ENCODE peak calls at places on chromosomes 4 and X, in seven cellular contexts. S is astrocyte of the spinal cord, C is A549, J is neural progenitor cell, Z is endothelial cell, K is MM.1S, M is PC-3. T is an unnamed sample.

GRCh38 chrX:108071578-108071977 is 19.8 kb downstream of the PSMD10 start:
- DNase-seq in S (no peak), C (no peak), J (no peak), Z (no peak), K (no peak), M (no peak), T (no peak)

GRCh38 chrX:39309018-39309620 is 507.9 kb downstream of the MID1IP1 start:
- DNase-seq in S (peak), C (no peak), J (no peak), Z (no peak), K (no peak), M (no peak), T (no peak)

GRCh38 chrX:106168107-106168506 is at the start of gene PWWP3B:
- DNase-seq in S (peak), C (no peak), J (peak), Z (no peak), K (no peak), M (peak), T (no peak)

GRCh38 chr4:94516999-94517398 is 65.3 kb downstream of the PDLIM5 start:
- DNase-seq in S (peak), C (no peak), J (no peak), Z (no peak), K (no peak), M (peak), T (no peak)

GRCh38 chr4:109816082-109816442 is 500 bp downstream of the GAR1 start:
- DNase-seq in S (no peak), C (no peak), J (peak), Z (peak), K (peak), M (no peak), T (no peak)

GRCh38 chr4:49709775-49710174 is 723.7 kb downstream of the CWH43 start:
- DNase-seq in S (no peak), C (no peak), J (no peak), Z (no peak), K (no peak), M (no peak), T (no peak)

GRCh38 chr4:100060765-100061416 is 110.8 kb upstream of the H2AZ1 start:
- DNase-seq in S (no peak), C (no peak), J (no peak), Z (no peak), K (no peak), M (no peak), T (no peak)

GRCh38 chr4:188818300-188818699 is 679.1 kb downstream of the TRIML1 start:
- DNase-seq in S (no peak), C (no peak), J (no peak), Z (no peak), K (no peak), M (no peak), T (no peak)

GRCh38 chrX:49308604-49309269 is 5.3 kb downstream of the GAGE10 start:
- DNase-seq in S (peak), C (no peak), J (no peak), Z (no peak), K (no peak), M (no peak), T (no peak)

GRCh38 chr4:34323549-34324325 is 1920.6 kb downstream of the ARAP2 start:
- DNase-seq in S (peak), C (no peak), J (peak), Z (no peak), K (no peak), M (peak), T (no peak)

GRCh38 chr4:163493643-163494359 is 689 bp upstream of the TMA16 start:
- DNase-seq in S (no peak), C (no peak), J (no peak), Z (no peak), K (peak), M (no peak), T (no peak)

GRCh38 chr4:65589331-65589730 is 81.0 kb downstream of the EPHA5 start:
- DNase-seq in S (no peak), C (no peak), J (peak), Z (no peak), K (no peak), M (peak), T (no peak)

GRCh38 chrX:54633641-54634040 is 103.6 kb downstream of the GNL3L start:
- DNase-seq in S (peak), C (no peak), J (peak), Z (no peak), K (no peak), M (no peak), T (no peak)

GRCh38 chrX:87338510-87338909 is 179.1 kb upstream of the KLHL4 start:
- DNase-seq in S (peak), C (peak), J (peak), Z (no peak), K (peak), M (peak), T (no peak)

GRCh38 chr4:45455217-45455616 is 668.6 kb downstream of the GABRG1 start:
- DNase-seq in S (no peak), C (no peak), J (no peak), Z (no peak), K (no peak), M (no peak), T (no peak)

GRCh38 chr4:65450899-65451298 is 219.4 kb downstream of the EPHA5 start:
- DNase-seq in S (no peak), C (no peak), J (peak), Z (no peak), K (no peak), M (no peak), T (no peak)

GRCh38 chr4:74292111-74292870 is 16.0 kb upstream of the EPGN start:
- DNase-seq in S (no peak), C (no peak), J (no peak), Z (no peak), K (no peak), M (peak), T (no peak)

GRCh38 chrX:15242899-15243555 is 26.9 kb downstream of the ASB9 start:
- DNase-seq in S (peak), C (peak), J (peak), Z (peak), K (peak), M (peak), T (peak)

GRCh38 chr4:103204114-103204513 is 6.0 kb upstream of the CENPE start:
- DNase-seq in S (peak), C (no peak), J (peak), Z (no peak), K (peak), M (peak), T (no peak)

GRCh38 chr4:114399085-114399484 is 199.5 kb upstream of the UGT8 start:
- DNase-seq in S (no peak), C (no peak), J (peak), Z (no peak), K (no peak), M (no peak), T (no peak)

GRCh38 chr4:141501931-141502330 is 134.5 kb upstream of the IL15 start:
- DNase-seq in S (peak), C (no peak), J (no peak), Z (no peak), K (no peak), M (no peak), T (no peak)

GRCh38 chrX:54042609-54043010 is 1.7 kb downstream of the PHF8 start:
- DNase-seq in S (peak), C (peak), J (peak), Z (peak), K (peak), M (peak), T (peak)

GRCh38 chrX:118724775-118725174 is 2.6 kb upstream of the IL13RA1 start:
- DNase-seq in S (peak), C (peak), J (no peak), Z (no peak), K (no peak), M (peak), T (no peak)

GRCh38 chrX:78693547-78693946 is 34.4 kb upstream of the RTL3 start:
- DNase-seq in S (no peak), C (no peak), J (no peak), Z (no peak), K (no peak), M (no peak), T (no peak)

GRCh38 chr4:165947019-165947418 is 74.0 kb downstream of the TLL1 start:
- DNase-seq in S (no peak), C (no peak), J (peak), Z (no peak), K (no peak), M (no peak), T (no peak)

GRCh38 chrX:144327515-144327914 is 443.6 kb downstream of the UBE2NL start:
- DNase-seq in S (peak), C (no peak), J (no peak), Z (no peak), K (no peak), M (peak), T (no peak)

GRCh38 chrX:112731793-112732192 is 52.1 kb upstream of the LHFPL1 start:
- DNase-seq in S (peak), C (no peak), J (no peak), Z (no peak), K (peak), M (peak), T (no peak)

GRCh38 chr4:121283319-121283718 is 97.5 kb downstream of the QRFPR start:
- DNase-seq in S (no peak), C (no peak), J (no peak), Z (no peak), K (no peak), M (no peak), T (no peak)

GRCh38 chr4:42492977-42493376 is 95.7 kb downstream of the SHISA3 start:
- DNase-seq in S (no peak), C (no peak), J (no peak), Z (no peak), K (no peak), M (no peak), T (no peak)

GRCh38 chr4:83362492-83363329 is 28.1 kb upstream of the HPSE start:
- DNase-seq in S (peak), C (peak), J (no peak), Z (no peak), K (peak), M (peak), T (peak)

GRCh38 chrX:20019672-20020365 is 29.0 kb upstream of the BCLAF3 start:
- DNase-seq in S (no peak), C (no peak), J (no peak), Z (no peak), K (no peak), M (no peak), T (no peak)

DNA sequence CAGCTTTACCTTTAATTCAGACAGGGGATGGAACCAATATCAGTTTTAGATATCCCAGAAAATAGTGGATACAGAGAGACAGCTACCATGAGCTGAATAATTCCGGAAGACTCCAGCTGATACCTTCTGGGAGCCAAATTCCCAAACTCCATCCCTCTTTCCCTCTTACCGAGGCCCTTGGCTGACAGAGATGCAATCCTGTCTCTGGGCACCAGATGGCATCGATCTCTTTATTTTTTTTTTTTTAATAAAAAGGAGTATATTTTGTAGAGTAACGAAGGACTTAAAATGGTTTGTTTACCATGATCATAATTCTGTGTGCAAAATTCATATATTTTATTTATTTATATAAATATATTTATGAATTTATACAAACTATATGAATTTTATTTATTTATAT is 31.0 kb downstream of the RAB40A start:
- DNase-seq in S (peak), C (peak), J (peak), Z (no peak), K (no peak), M (peak), T (no peak)
- TF ChIP-seq CTCF in S (peak), C (peak), J (peak), Z (peak), K (peak), M (peak), T (peak)

DNA sequence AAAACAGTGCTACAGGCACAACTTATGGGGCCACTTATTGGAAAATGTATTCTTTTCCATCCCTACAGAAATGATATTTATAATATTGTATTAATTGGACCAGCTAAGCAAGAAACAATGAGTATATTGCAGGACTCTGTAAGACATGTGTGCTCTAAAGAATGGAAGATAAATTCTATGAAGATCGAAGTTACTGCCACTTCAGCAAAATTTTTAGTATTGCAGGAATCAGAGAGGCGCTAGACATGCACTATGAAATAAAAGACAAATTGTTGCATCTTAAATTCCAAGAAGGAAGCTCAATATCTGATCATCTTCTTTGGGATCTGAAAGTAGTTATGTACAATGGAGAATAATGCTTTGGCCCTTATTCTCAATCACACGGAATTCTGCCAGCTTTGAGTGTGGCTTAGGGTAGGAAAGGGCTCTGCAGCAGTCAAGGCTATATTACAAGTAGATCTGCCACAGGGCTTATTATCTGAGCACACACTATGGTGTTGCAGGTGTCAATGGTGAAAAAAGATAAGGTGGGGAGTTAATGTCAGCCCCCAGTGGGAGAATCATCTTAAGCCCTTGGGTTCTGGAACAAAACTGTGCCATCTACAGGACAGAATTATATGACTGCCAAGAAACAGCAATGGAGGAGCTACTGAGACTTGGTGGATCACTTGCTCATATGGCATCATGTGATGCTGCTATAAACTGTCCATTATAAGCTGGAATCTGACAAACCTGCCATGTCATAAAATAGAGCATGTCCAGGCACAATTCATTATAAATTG is 334.0 kb upstream of the NDST3 start:
- DNase-seq in S (no peak), C (no peak), J (no peak), Z (no peak), K (peak), M (peak), T (no peak)
- TF ChIP-seq CTCF in S (no peak), C (no peak), J (peak), Z (peak), K (peak), M (peak), T (no peak)

GRCh38 chr4:86891785-86892638 is at the start of gene C4orf36:
- DNase-seq in S (peak), C (peak), J (peak), Z (peak), K (peak), M (peak), T (no peak)
- TF ChIP-seq CTCF in S (no peak), C (no peak), J (no peak), Z (no peak), K (peak), M (peak), T (no peak)

DNA sequence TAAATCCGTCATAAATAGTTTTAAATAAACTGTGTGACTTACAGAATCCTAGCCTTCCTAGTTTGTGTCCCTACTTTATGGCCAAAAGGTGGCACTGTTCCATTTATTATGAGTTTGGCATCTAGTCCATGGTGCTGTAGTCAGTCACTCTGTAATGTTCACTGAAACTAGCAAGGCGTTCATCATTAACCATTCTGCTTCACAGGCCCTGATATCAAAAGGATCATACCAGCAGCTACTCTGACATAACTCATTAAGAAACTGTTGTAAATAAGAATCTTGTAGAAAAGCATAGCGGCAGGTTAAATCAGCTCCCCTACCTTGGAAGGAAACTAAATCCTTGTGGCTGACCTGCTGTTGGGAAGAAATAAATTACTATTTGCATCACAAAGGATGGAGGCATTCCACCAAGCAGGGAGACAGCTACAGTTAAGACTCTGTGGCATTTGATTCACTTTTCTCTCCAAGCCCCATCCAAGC is 919.6 kb upstream of the DIAPH2 start:
- DNase-seq in S (peak), C (no peak), J (peak), Z (no peak), K (peak), M (peak), T (no peak)
- TF ChIP-seq CTCF in S (peak), C (peak), J (peak), Z (peak), K (peak), M (peak), T (peak)

GRCh38 chr4:168995537-168996295 is 14.3 kb downstream of the CBR4 start:
- DNase-seq in S (peak), C (no peak), J (peak), Z (no peak), K (no peak), M (peak), T (no peak)
- TF ChIP-seq CTCF in S (peak), C (peak), J (peak), Z (no peak), K (peak), M (peak), T (peak)

GRCh38 chr4:13527983-13528822 is 16.1 kb downstream of the NKX3-2 start:
- DNase-seq in S (no peak), C (no peak), J (no peak), Z (no peak), K (peak), M (no peak), T (no peak)

GRCh38 chr4:13524504-13525243 is 19.6 kb downstream of the NKX3-2 start:
- DNase-seq in S (peak), C (no peak), J (no peak), Z (no peak), K (no peak), M (no peak), T (no peak)

GRCh38 chr4:13525606-13526281 is 18.6 kb downstream of the NKX3-2 start:
- DNase-seq in S (no peak), C (no peak), J (no peak), Z (no peak), K (no peak), M (no peak), T (no peak)

GRCh38 chr4:13527192-13527982 is 16.9 kb downstream of the NKX3-2 start:
- DNase-seq in S (no peak), C (no peak), J (no peak), Z (no peak), K (no peak), M (no peak), T (no peak)

GRCh38 chr4:13526658-13527057 is 17.6 kb downstream of the NKX3-2 start:
- DNase-seq in S (no peak), C (no peak), J (no peak), Z (no peak), K (no peak), M (no peak), T (no peak)
- TF ChIP-seq CTCF in S (no peak), C (no peak), J (no peak), Z (no peak), K (no peak), M (no peak), T (no peak)

GRCh38 chrX:97267376-97267775 is 383.7 kb downstream of the RPA4 start:
- DNase-seq in S (peak), C (no peak), J (no peak), Z (no peak), K (no peak), M (no peak), T (no peak)

GRCh38 chrX:97266406-97267121 is 382.9 kb downstream of the RPA4 start:
- DNase-seq in S (no peak), C (no peak), J (no peak), Z (no peak), K (no peak), M (no peak), T (no peak)

DNA sequence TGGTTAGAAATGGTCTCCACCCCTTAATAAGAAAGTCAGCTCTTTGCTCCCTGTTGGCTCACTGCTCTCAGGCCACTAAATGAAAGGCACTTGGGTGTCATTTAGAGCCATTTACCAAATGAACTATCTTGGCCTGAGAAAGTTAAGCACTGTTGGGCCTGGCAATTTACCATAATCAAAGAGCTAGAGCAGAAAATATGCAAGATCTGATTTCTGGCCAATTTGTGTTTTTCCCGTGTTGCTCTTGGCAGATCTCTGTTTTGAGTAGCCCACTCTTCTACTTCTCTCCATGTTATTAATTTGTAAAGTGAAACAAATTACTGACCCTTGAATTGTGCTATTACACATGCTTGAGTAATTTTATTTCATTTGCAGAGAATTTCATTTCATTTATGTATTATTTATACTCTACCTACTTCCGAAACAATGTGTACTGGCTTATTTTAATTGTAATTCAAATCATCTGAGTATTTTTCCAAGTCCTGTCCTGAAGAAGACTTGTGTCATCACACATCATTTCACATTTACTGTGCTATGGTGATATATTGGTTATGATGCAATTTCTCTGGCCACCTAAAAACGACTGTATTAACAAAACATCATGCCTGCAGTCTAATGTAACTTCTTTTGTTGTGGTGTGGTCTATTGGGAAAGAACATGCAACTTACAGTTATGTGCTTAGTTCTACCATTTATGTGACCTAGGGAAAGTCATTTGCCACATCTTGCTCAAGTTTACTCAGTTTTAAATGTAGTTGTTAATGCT is 384.4 kb downstream of the RPA4 start:
- DNase-seq in S (peak), C (no peak), J (no peak), Z (no peak), K (no peak), M (no peak), T (peak)
- TF ChIP-seq CTCF in S (no peak), C (no peak), J (no peak), Z (no peak), K (no peak), M (no peak), T (no peak)

GRCh38 chrX:133921764-133922389 is 63.5 kb downstream of the GPC3 start:
- DNase-seq in S (no peak), C (peak), J (peak), Z (peak), K (peak), M (peak), T (no peak)
- TF ChIP-seq CTCF in S (peak), C (peak), J (peak), Z (no peak), K (peak), M (peak), T (peak)

T was measured in AG09319.